ENCODE peak calls at places on chromosomes 16 and 17, in four cellular contexts. One of them, this sample, is unnamed.

GRCh38 chr17:77802811-77803220 is 155.7 kb upstream of the TNRC6C start:
- DNase-seq in right atrium auricular region: no peak
- DNase-seq in psoas muscle: peak; percentile 43
- DNase-seq in kidney tubule cell: peak; percentile 15
- DNase-seq in this sample: peak; percentile 30

GRCh38 chr17:8807070-8807550 is 7.9 kb upstream of the MFSD6L start:
- DNase-seq in right atrium auricular region: no peak
- DNase-seq in psoas muscle: no peak
- DNase-seq in kidney tubule cell: no peak
- DNase-seq in this sample: no peak

GRCh38 chr17:45284176-45285140 is 22.6 kb upstream of the SPATA32 start:
- DNase-seq in right atrium auricular region: no peak
- DNase-seq in psoas muscle: peak; percentile 93
- DNase-seq in kidney tubule cell: no peak
- DNase-seq in this sample: no peak

GRCh38 chr17:48187867-48188608 is 80.5 kb downstream of the SNX11 start:
- DNase-seq in right atrium auricular region: no peak
- DNase-seq in psoas muscle: no peak
- DNase-seq in kidney tubule cell: no peak
- DNase-seq in this sample: no peak

GRCh38 chr17:66830451-66830850 is 4.5 kb upstream of the CACNG5 start:
- DNase-seq in right atrium auricular region: no peak
- DNase-seq in psoas muscle: no peak
- DNase-seq in kidney tubule cell: no peak
- DNase-seq in this sample: no peak

GRCh38 chr16:75025766-75026165 is 26.9 kb downstream of the ZNRF1 start:
- DNase-seq in right atrium auricular region: no peak
- DNase-seq in psoas muscle: no peak
- DNase-seq in kidney tubule cell: no peak
- DNase-seq in this sample: no peak

GRCh38 chr17:82020874-82021727 is 1.6 kb downstream of the CENPX start:
- DNase-seq in right atrium auricular region: peak; percentile 77
- DNase-seq in psoas muscle: peak; percentile 90
- DNase-seq in kidney tubule cell: peak; percentile 80
- DNase-seq in this sample: peak; percentile 78

GRCh38 chr16:608019-608418 is 18.2 kb downstream of the RAB40C start:
- DNase-seq in right atrium auricular region: no peak
- DNase-seq in psoas muscle: no peak
- DNase-seq in kidney tubule cell: peak; percentile 66
- DNase-seq in this sample: no peak

GRCh38 chr16:85248857-85249256 is 136.6 kb upstream of the CIBAR2 start:
- DNase-seq in right atrium auricular region: no peak
- DNase-seq in psoas muscle: no peak
- DNase-seq in kidney tubule cell: no peak
- DNase-seq in this sample: no peak

GRCh38 chr17:6544011-6544370 is 12.4 kb downstream of the PITPNM3 start:
- DNase-seq in right atrium auricular region: no peak
- DNase-seq in psoas muscle: no peak
- DNase-seq in kidney tubule cell: no peak
- DNase-seq in this sample: no peak

GRCh38 chr17:81254955-81255717 is 16.0 kb downstream of the NDUFAF8 start:
- DNase-seq in right atrium auricular region: peak; percentile 81
- DNase-seq in psoas muscle: peak; percentile 95
- DNase-seq in kidney tubule cell: peak; percentile 85
- DNase-seq in this sample: peak; percentile 77

GRCh38 chr17:28317099-28317964 is 1.7 kb upstream of the TMEM97 start:
- DNase-seq in right atrium auricular region: no peak
- DNase-seq in psoas muscle: no peak
- DNase-seq in kidney tubule cell: no peak
- DNase-seq in this sample: no peak

GRCh38 chr17:46851029-46851741 is at the start of gene WNT9B:
- DNase-seq in right atrium auricular region: no peak
- DNase-seq in psoas muscle: no peak
- DNase-seq in kidney tubule cell: no peak
- DNase-seq in this sample: peak; percentile 78

GRCh38 chr16:77788196-77789084 is at the start of gene VAT1L:
- DNase-seq in right atrium auricular region: no peak
- DNase-seq in psoas muscle: no peak
- DNase-seq in kidney tubule cell: peak; percentile 45
- DNase-seq in this sample: peak; percentile 64

GRCh38 chr16:27920391-27920891 is 143.1 kb downstream of the GSG1L start:
- DNase-seq in right atrium auricular region: no peak
- DNase-seq in psoas muscle: no peak
- DNase-seq in kidney tubule cell: peak; percentile 8
- DNase-seq in this sample: no peak

GRCh38 chr17:82910770-82911169 is 70.9 kb upstream of the ZNF750 start:
- DNase-seq in right atrium auricular region: no peak
- DNase-seq in psoas muscle: no peak
- DNase-seq in kidney tubule cell: no peak
- DNase-seq in this sample: peak; percentile 54

GRCh38 chr16:27980076-27980775 is 83.3 kb downstream of the GSG1L start:
- DNase-seq in right atrium auricular region: no peak
- DNase-seq in psoas muscle: no peak
- DNase-seq in kidney tubule cell: no peak
- DNase-seq in this sample: no peak

GRCh38 chr17:83053021-83053778 is 26.2 kb upstream of the METRNL start:
- DNase-seq in right atrium auricular region: no peak
- DNase-seq in psoas muscle: peak; percentile 52
- DNase-seq in kidney tubule cell: no peak
- DNase-seq in this sample: peak; percentile 45

GRCh38 chr16:80666378-80667257 is 125.8 kb downstream of the DYNLRB2 start:
- DNase-seq in right atrium auricular region: no peak
- DNase-seq in psoas muscle: no peak
- DNase-seq in kidney tubule cell: no peak
- DNase-seq in this sample: no peak

GRCh38 chr16:3138823-3139426 is 4.1 kb downstream of the ZNF213 start:
- DNase-seq in right atrium auricular region: no peak
- DNase-seq in psoas muscle: no peak
- DNase-seq in kidney tubule cell: no peak
- DNase-seq in this sample: no peak

GRCh38 chr17:17391575-17392370 is 85.0 kb upstream of the MED9 start:
- DNase-seq in right atrium auricular region: no peak
- DNase-seq in psoas muscle: peak; percentile 26
- DNase-seq in kidney tubule cell: no peak
- DNase-seq in this sample: no peak

GRCh38 chr17:4648741-4649140 is 7.3 kb upstream of the ALOX15 start:
- DNase-seq in right atrium auricular region: no peak
- DNase-seq in psoas muscle: no peak
- DNase-seq in kidney tubule cell: no peak
- DNase-seq in this sample: no peak

GRCh38 chr16:85029981-85030381 is 2.4 kb downstream of the KIAA0513 start:
- DNase-seq in right atrium auricular region: no peak
- DNase-seq in psoas muscle: no peak
- DNase-seq in kidney tubule cell: no peak
- DNase-seq in this sample: no peak

GRCh38 chr17:79803997-79804855 is 7.3 kb upstream of the CBX8 start:
- DNase-seq in right atrium auricular region: no peak
- DNase-seq in psoas muscle: no peak
- DNase-seq in kidney tubule cell: peak; percentile 28
- DNase-seq in this sample: no peak

GRCh38 chr16:80369559-80369958 is 171.2 kb upstream of the DYNLRB2 start:
- DNase-seq in right atrium auricular region: peak; percentile 63
- DNase-seq in psoas muscle: no peak
- DNase-seq in kidney tubule cell: peak; percentile 52
- DNase-seq in this sample: no peak

GRCh38 chr16:58035356-58036170 is 10.0 kb downstream of the MMP15 start:
- DNase-seq in right atrium auricular region: no peak
- DNase-seq in psoas muscle: no peak
- DNase-seq in kidney tubule cell: no peak
- DNase-seq in this sample: no peak

GRCh38 chr16:66255647-66256046 is 110.8 kb upstream of the CDH5 start:
- DNase-seq in right atrium auricular region: no peak
- DNase-seq in psoas muscle: peak; percentile 2
- DNase-seq in kidney tubule cell: no peak
- DNase-seq in this sample: no peak

GRCh38 chr17:77778636-77779524 is 179.6 kb upstream of the TNRC6C start:
- DNase-seq in right atrium auricular region: no peak
- DNase-seq in psoas muscle: peak; percentile 78
- DNase-seq in kidney tubule cell: no peak
- DNase-seq in this sample: peak; percentile 16

GRCh38 chr17:75738218-75738802 is 17.1 kb downstream of the ITGB4 start:
- DNase-seq in right atrium auricular region: peak; percentile 65
- DNase-seq in psoas muscle: no peak
- DNase-seq in kidney tubule cell: peak; percentile 48
- DNase-seq in this sample: no peak

GRCh38 chr17:65678534-65678933 is 117.1 kb upstream of the AXIN2 start:
- DNase-seq in right atrium auricular region: no peak
- DNase-seq in psoas muscle: no peak
- DNase-seq in kidney tubule cell: no peak
- DNase-seq in this sample: no peak

GRCh38 chr16:89210904-89211515 is 6.5 kb upstream of the ZNF778 start:
- DNase-seq in right atrium auricular region: no peak
- DNase-seq in psoas muscle: no peak
- DNase-seq in kidney tubule cell: no peak
- DNase-seq in this sample: peak; percentile 36

GRCh38 chr16:8798535-8799157 is 1.0 kb downstream of the PMM2 start:
- DNase-seq in right atrium auricular region: no peak
- DNase-seq in psoas muscle: no peak
- DNase-seq in kidney tubule cell: no peak
- DNase-seq in this sample: no peak

GRCh38 chr16:87303962-87304521 is 13.2 kb downstream of the C16orf95 start:
- DNase-seq in right atrium auricular region: no peak
- DNase-seq in psoas muscle: no peak
- DNase-seq in kidney tubule cell: no peak
- DNase-seq in this sample: no peak

GRCh38 chr16:65548470-65548869 is 426.6 kb upstream of the CDH11 start:
- DNase-seq in right atrium auricular region: no peak
- DNase-seq in psoas muscle: no peak
- DNase-seq in kidney tubule cell: no peak
- DNase-seq in this sample: no peak

This sample was measured in pancreas.